ENCODE peak calls at places on chromosome 1, in eight cellular contexts. One of them, this sample, is unnamed.

GRCh38 chr1:32031578-32032286 is 18.1 kb downstream of the KHDRBS1 start:
- DNase-seq in endothelial cell of umbilical vein: peak; percentile 49
- DNase-seq in naive thymus-derived CD4-positive, alpha-beta T cell: no peak
- DNase-seq in mammary epithelial cell: no peak
- DNase-seq in astrocyte: peak; percentile 71
- DNase-seq in uterus: no peak
- DNase-seq in psoas muscle: no peak
- DNase-seq in tibial nerve: no peak
- DNase-seq in this sample: no peak

GRCh38 chr1:187070076-187070475 is 241.3 kb downstream of the PLA2G4A start:
- DNase-seq in endothelial cell of umbilical vein: no peak
- DNase-seq in naive thymus-derived CD4-positive, alpha-beta T cell: no peak
- DNase-seq in tibial nerve: no peak
- DNase-seq in psoas muscle: no peak
- DNase-seq in uterus: no peak
- DNase-seq in astrocyte: peak; percentile 9
- DNase-seq in mammary epithelial cell: peak; percentile 40
- DNase-seq in this sample: no peak

GRCh38 chr1:75308365-75308764 is 174.2 kb downstream of the LHX8 start:
- DNase-seq in tibial nerve: no peak
- DNase-seq in uterus: no peak
- DNase-seq in mammary epithelial cell: no peak
- DNase-seq in naive thymus-derived CD4-positive, alpha-beta T cell: no peak
- DNase-seq in endothelial cell of umbilical vein: no peak
- DNase-seq in astrocyte: no peak
- DNase-seq in psoas muscle: no peak
- DNase-seq in this sample: no peak

GRCh38 chr1:220281159-220281574 is 8.9 kb upstream of the RAB3GAP2 start:
- DNase-seq in mammary epithelial cell: peak; percentile 32
- DNase-seq in naive thymus-derived CD4-positive, alpha-beta T cell: no peak
- DNase-seq in uterus: no peak
- DNase-seq in tibial nerve: no peak
- DNase-seq in endothelial cell of umbilical vein: peak; percentile 53
- DNase-seq in psoas muscle: no peak
- DNase-seq in astrocyte: peak; percentile 14
- DNase-seq in this sample: no peak

GRCh38 chr1:44867801-44868200 is 24.7 kb upstream of the PTCH2 start:
- DNase-seq in astrocyte: no peak
- DNase-seq in mammary epithelial cell: no peak
- DNase-seq in tibial nerve: no peak
- DNase-seq in uterus: no peak
- DNase-seq in endothelial cell of umbilical vein: no peak
- DNase-seq in psoas muscle: no peak
- DNase-seq in naive thymus-derived CD4-positive, alpha-beta T cell: no peak
- DNase-seq in this sample: no peak

GRCh38 chr1:935751-936231 is 12.1 kb downstream of the SAMD11 start:
- DNase-seq in naive thymus-derived CD4-positive, alpha-beta T cell: no peak
- DNase-seq in endothelial cell of umbilical vein: no peak
- DNase-seq in astrocyte: no peak
- DNase-seq in uterus: no peak
- DNase-seq in tibial nerve: no peak
- DNase-seq in psoas muscle: no peak
- DNase-seq in mammary epithelial cell: no peak
- DNase-seq in this sample: no peak

GRCh38 chr1:983736-984475 is 2.0 kb upstream of the PERM1 start:
- DNase-seq in naive thymus-derived CD4-positive, alpha-beta T cell: no peak
- DNase-seq in psoas muscle: peak; percentile 81
- DNase-seq in astrocyte: no peak
- DNase-seq in mammary epithelial cell: no peak
- DNase-seq in tibial nerve: no peak
- DNase-seq in endothelial cell of umbilical vein: no peak
- DNase-seq in uterus: peak; percentile 31
- DNase-seq in this sample: no peak

GRCh38 chr1:67559222-67559700 is 125.7 kb upstream of the GADD45A start:
- DNase-seq in astrocyte: peak; percentile 67
- DNase-seq in tibial nerve: peak; percentile 25
- DNase-seq in psoas muscle: peak; percentile 77
- DNase-seq in mammary epithelial cell: peak; percentile 71
- DNase-seq in naive thymus-derived CD4-positive, alpha-beta T cell: no peak
- DNase-seq in endothelial cell of umbilical vein: no peak
- DNase-seq in uterus: peak; percentile 59
- DNase-seq in this sample: peak; percentile 84

GRCh38 chr1:156475568-156476500 is 24.7 kb downstream of the MEF2D start:
- DNase-seq in mammary epithelial cell: no peak
- DNase-seq in uterus: peak; percentile 97
- DNase-seq in endothelial cell of umbilical vein: no peak
- DNase-seq in naive thymus-derived CD4-positive, alpha-beta T cell: no peak
- DNase-seq in psoas muscle: peak; percentile 98
- DNase-seq in tibial nerve: no peak
- DNase-seq in astrocyte: peak; percentile 59
- DNase-seq in this sample: peak; percentile 98

GRCh38 chr1:15476927-15477326 is 1.0 kb downstream of the CELA2B start:
- DNase-seq in astrocyte: no peak
- DNase-seq in naive thymus-derived CD4-positive, alpha-beta T cell: no peak
- DNase-seq in psoas muscle: no peak
- DNase-seq in endothelial cell of umbilical vein: no peak
- DNase-seq in uterus: no peak
- DNase-seq in mammary epithelial cell: no peak
- DNase-seq in tibial nerve: no peak
- DNase-seq in this sample: no peak

GRCh38 chr1:100353073-100353801 is 931 bp downstream of the CDC14A start:
- DNase-seq in uterus: no peak
- DNase-seq in tibial nerve: no peak
- DNase-seq in psoas muscle: peak; percentile 70
- DNase-seq in endothelial cell of umbilical vein: peak; percentile 23
- DNase-seq in mammary epithelial cell: peak; percentile 25
- DNase-seq in astrocyte: no peak
- DNase-seq in naive thymus-derived CD4-positive, alpha-beta T cell: peak; percentile 23
- DNase-seq in this sample: peak; percentile 81

GRCh38 chr1:162823231-162823630 is 32.7 kb downstream of the HSD17B7 start:
- DNase-seq in astrocyte: no peak
- DNase-seq in mammary epithelial cell: no peak
- DNase-seq in tibial nerve: no peak
- DNase-seq in psoas muscle: no peak
- DNase-seq in endothelial cell of umbilical vein: peak; percentile 14
- DNase-seq in uterus: no peak
- DNase-seq in naive thymus-derived CD4-positive, alpha-beta T cell: no peak
- DNase-seq in this sample: no peak

GRCh38 chr1:154757149-154757548 is 112.9 kb downstream of the KCNN3 start:
- DNase-seq in astrocyte: no peak
- DNase-seq in psoas muscle: no peak
- DNase-seq in endothelial cell of umbilical vein: no peak
- DNase-seq in naive thymus-derived CD4-positive, alpha-beta T cell: no peak
- DNase-seq in tibial nerve: no peak
- DNase-seq in mammary epithelial cell: no peak
- DNase-seq in uterus: peak; percentile 12
- DNase-seq in this sample: no peak

GRCh38 chr1:41333146-41333784 is 28.0 kb upstream of the FOXO6 start:
- DNase-seq in mammary epithelial cell: peak; percentile 73
- DNase-seq in psoas muscle: no peak
- DNase-seq in endothelial cell of umbilical vein: peak; percentile 9
- DNase-seq in tibial nerve: no peak
- DNase-seq in astrocyte: peak; percentile 91
- DNase-seq in naive thymus-derived CD4-positive, alpha-beta T cell: no peak
- DNase-seq in uterus: no peak
- DNase-seq in this sample: peak; percentile 21

GRCh38 chr1:43868741-43869067 is 64.9 kb upstream of the ARTN start:
- DNase-seq in endothelial cell of umbilical vein: peak; percentile 11
- DNase-seq in mammary epithelial cell: no peak
- DNase-seq in astrocyte: peak; percentile 75
- DNase-seq in tibial nerve: no peak
- DNase-seq in psoas muscle: no peak
- DNase-seq in naive thymus-derived CD4-positive, alpha-beta T cell: no peak
- DNase-seq in uterus: peak; percentile 65
- DNase-seq in this sample: no peak

GRCh38 chr1:234849824-234850223 is 239.8 kb upstream of the IRF2BP2 start:
- DNase-seq in tibial nerve: no peak
- DNase-seq in naive thymus-derived CD4-positive, alpha-beta T cell: no peak
- DNase-seq in endothelial cell of umbilical vein: no peak
- DNase-seq in mammary epithelial cell: no peak
- DNase-seq in uterus: no peak
- DNase-seq in astrocyte: peak; percentile 22
- DNase-seq in psoas muscle: no peak
- DNase-seq in this sample: no peak

GRCh38 chr1:234853906-234854647 is 244.1 kb upstream of the IRF2BP2 start:
- DNase-seq in psoas muscle: no peak
- DNase-seq in endothelial cell of umbilical vein: no peak
- DNase-seq in tibial nerve: no peak
- DNase-seq in naive thymus-derived CD4-positive, alpha-beta T cell: no peak
- DNase-seq in astrocyte: peak; percentile 27
- DNase-seq in mammary epithelial cell: peak; percentile 28
- DNase-seq in uterus: no peak
- DNase-seq in this sample: peak; percentile 9

GRCh38 chr1:234848972-234849641 is 239.1 kb upstream of the IRF2BP2 start:
- DNase-seq in naive thymus-derived CD4-positive, alpha-beta T cell: no peak
- DNase-seq in endothelial cell of umbilical vein: no peak
- DNase-seq in astrocyte: peak; percentile 97
- DNase-seq in psoas muscle: no peak
- DNase-seq in mammary epithelial cell: peak; percentile 87
- DNase-seq in tibial nerve: no peak
- DNase-seq in uterus: no peak
- DNase-seq in this sample: no peak

GRCh38 chr1:234852659-234853058 is 242.7 kb upstream of the IRF2BP2 start:
- DNase-seq in naive thymus-derived CD4-positive, alpha-beta T cell: no peak
- DNase-seq in uterus: no peak
- DNase-seq in mammary epithelial cell: no peak
- DNase-seq in astrocyte: no peak
- DNase-seq in psoas muscle: no peak
- DNase-seq in tibial nerve: no peak
- DNase-seq in endothelial cell of umbilical vein: no peak
- DNase-seq in this sample: no peak

GRCh38 chr1:234851450-234852438 is 241.8 kb upstream of the IRF2BP2 start:
- DNase-seq in uterus: no peak
- DNase-seq in astrocyte: peak; percentile 56
- DNase-seq in psoas muscle: no peak
- DNase-seq in mammary epithelial cell: no peak
- DNase-seq in endothelial cell of umbilical vein: peak; percentile 52
- DNase-seq in naive thymus-derived CD4-positive, alpha-beta T cell: no peak
- DNase-seq in tibial nerve: no peak
- DNase-seq in this sample: no peak
- H3K27ac ChIP-seq in uterus: no peak overlapping the region
- H3K27ac ChIP-seq in astrocyte: no peak overlapping the region
- H3K27ac ChIP-seq in psoas muscle: no peak overlapping the region
- H3K27ac ChIP-seq in mammary epithelial cell: no peak overlapping the region
- H3K27ac ChIP-seq in endothelial cell of umbilical vein: no peak overlapping the region
- H3K27ac ChIP-seq in naive thymus-derived CD4-positive, alpha-beta T cell: no peak overlapping the region
- H3K27ac ChIP-seq in tibial nerve: no peak overlapping the region
- H3K27ac ChIP-seq in this sample: no peak overlapping the region

DNA sequence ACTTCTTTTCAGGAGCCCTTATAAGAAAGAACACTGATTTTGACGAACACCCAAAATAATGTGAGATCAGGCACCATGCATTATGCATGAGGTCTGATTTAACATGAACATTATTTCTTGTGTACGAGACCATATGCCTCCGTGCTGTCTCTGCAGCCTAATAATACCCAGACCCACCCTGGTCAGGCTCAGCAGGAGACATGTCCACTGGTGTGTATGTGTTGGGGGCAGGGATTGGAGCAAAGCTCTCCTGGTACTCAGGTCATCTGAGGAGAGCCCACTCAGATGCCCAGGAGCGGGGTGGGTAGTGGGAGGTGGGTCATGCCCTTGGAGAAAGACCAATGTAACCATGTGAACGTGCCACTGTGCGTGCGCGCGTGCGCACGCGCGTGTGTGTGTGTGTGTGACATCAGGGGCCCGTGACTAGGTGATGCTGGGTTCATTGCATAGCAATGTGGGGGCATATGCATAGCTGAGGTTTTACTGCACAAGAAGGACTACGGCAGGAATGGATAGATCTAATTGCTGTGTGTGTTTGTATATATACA is 7.1 kb downstream of the POU3F1 start:
- DNase-seq in tibial nerve: no peak
- DNase-seq in mammary epithelial cell: no peak
- DNase-seq in endothelial cell of umbilical vein: no peak
- DNase-seq in astrocyte: no peak
- DNase-seq in naive thymus-derived CD4-positive, alpha-beta T cell: no peak
- DNase-seq in uterus: no peak
- DNase-seq in psoas muscle: no peak
- DNase-seq in this sample: no peak
- H3K27ac ChIP-seq in tibial nerve: peak overlapping the region; percentile 68
- H3K27ac ChIP-seq in mammary epithelial cell: no peak overlapping the region
- H3K27ac ChIP-seq in endothelial cell of umbilical vein: no peak overlapping the region
- H3K27ac ChIP-seq in astrocyte: no peak overlapping the region
- H3K27ac ChIP-seq in naive thymus-derived CD4-positive, alpha-beta T cell: no peak overlapping the region
- H3K27ac ChIP-seq in uterus: no peak overlapping the region
- H3K27ac ChIP-seq in psoas muscle: no peak overlapping the region
- H3K27ac ChIP-seq in this sample: no peak overlapping the region

GRCh38 chr1:24022611-24023359 is 42.7 kb upstream of the SRSF10 start:
- DNase-seq in endothelial cell of umbilical vein: no peak
- DNase-seq in astrocyte: peak; percentile 93
- DNase-seq in naive thymus-derived CD4-positive, alpha-beta T cell: no peak
- DNase-seq in uterus: peak; percentile 61
- DNase-seq in tibial nerve: no peak
- DNase-seq in mammary epithelial cell: peak; percentile 83
- DNase-seq in psoas muscle: no peak
- DNase-seq in this sample: no peak

DNA sequence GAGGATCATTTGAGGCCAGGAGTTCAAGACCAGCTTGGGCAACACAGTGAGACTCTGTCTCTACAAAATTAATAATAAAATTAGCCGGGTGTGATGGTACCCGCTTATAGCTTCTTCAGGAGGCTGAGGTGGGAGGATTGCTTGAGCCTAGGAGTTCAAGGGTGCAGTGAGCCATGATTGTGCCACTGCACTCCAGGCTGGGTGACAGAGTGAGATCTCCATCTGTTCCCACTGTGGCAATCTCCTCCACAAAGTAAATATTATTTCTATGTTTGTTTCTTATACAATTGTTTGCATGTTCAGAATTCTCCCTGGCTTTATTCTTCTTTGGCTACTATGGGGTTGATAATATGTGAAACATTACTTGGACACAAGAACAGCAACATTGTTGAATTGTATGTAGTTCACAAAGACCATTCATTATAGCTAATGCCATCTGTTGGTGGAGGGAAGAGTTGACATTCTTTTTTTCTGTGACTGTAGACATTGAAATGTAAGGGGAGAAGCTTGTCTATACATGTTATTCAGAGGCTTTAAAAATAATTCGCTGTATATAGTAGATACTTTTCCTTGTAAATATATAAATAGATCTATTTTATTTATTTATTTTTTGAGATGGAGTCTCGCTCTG is 47.8 kb upstream of the SRSF10 start:
- DNase-seq in mammary epithelial cell: peak; percentile 47
- DNase-seq in naive thymus-derived CD4-positive, alpha-beta T cell: peak; percentile 4
- DNase-seq in endothelial cell of umbilical vein: peak; percentile 70
- DNase-seq in psoas muscle: no peak
- DNase-seq in uterus: no peak
- DNase-seq in tibial nerve: no peak
- DNase-seq in astrocyte: peak; percentile 43
- DNase-seq in this sample: no peak
- H3K27ac ChIP-seq in mammary epithelial cell: no peak overlapping the region
- H3K27ac ChIP-seq in naive thymus-derived CD4-positive, alpha-beta T cell: no peak overlapping the region
- H3K27ac ChIP-seq in endothelial cell of umbilical vein: no peak overlapping the region
- H3K27ac ChIP-seq in psoas muscle: no peak overlapping the region
- H3K27ac ChIP-seq in uterus: no peak overlapping the region
- H3K27ac ChIP-seq in tibial nerve: no peak overlapping the region
- H3K27ac ChIP-seq in astrocyte: no peak overlapping the region
- H3K27ac ChIP-seq in this sample: no peak overlapping the region

DNA sequence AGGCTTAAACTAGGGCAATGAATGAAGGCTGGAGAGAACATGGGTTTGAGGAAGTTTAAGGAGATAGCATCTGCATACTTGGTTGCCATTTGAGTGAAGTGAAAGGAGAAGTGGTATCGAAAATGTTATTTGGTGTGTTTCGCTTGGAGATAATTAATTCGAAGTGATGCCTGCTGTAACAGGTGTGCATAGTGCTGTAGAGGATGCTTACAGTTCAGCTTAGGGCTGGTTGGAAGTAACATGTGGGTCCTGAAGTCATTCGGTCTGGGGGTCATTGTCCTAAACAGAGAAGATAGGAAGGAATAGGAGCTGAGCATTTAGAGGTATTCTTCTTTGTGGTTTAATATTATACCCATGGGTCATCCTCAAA is 301 bp upstream of the NUDT17 start:
- DNase-seq in astrocyte: no peak
- DNase-seq in endothelial cell of umbilical vein: no peak
- DNase-seq in naive thymus-derived CD4-positive, alpha-beta T cell: no peak
- DNase-seq in uterus: no peak
- DNase-seq in mammary epithelial cell: no peak
- DNase-seq in psoas muscle: no peak
- DNase-seq in tibial nerve: no peak
- DNase-seq in this sample: no peak
- H3K27ac ChIP-seq in astrocyte: no peak overlapping the region
- H3K27ac ChIP-seq in endothelial cell of umbilical vein: no peak overlapping the region
- H3K27ac ChIP-seq in naive thymus-derived CD4-positive, alpha-beta T cell: peak overlapping the region; percentile 69
- H3K27ac ChIP-seq in uterus: peak overlapping the region; percentile 84
- H3K27ac ChIP-seq in mammary epithelial cell: no peak overlapping the region
- H3K27ac ChIP-seq in psoas muscle: peak overlapping the region; percentile 78
- H3K27ac ChIP-seq in tibial nerve: peak overlapping the region; percentile 81
- H3K27ac ChIP-seq in this sample: peak overlapping the region; percentile 84

This sample was measured in coronary artery.